ENCODE peak calls at places on chromosomes 7 and 10, in six cellular contexts. P, Y, X, Q, G and C are unnamed samples.

GRCh38 chr10:86668297-86669165 is at the start of gene LDB3:
- DNase-seq in P (no peak), Y (no peak), X (peak; percentile 30), Q (peak; percentile 63), G (peak; percentile 55), C (no peak)

GRCh38 chr7:69047166-69047760 is 551.0 kb upstream of the AUTS2 start:
- DNase-seq in P (no peak), Y (peak; percentile 70), X (no peak), Q (no peak), G (no peak), C (no peak)

GRCh38 chr7:48280100-48280499 is 108.8 kb downstream of the ABCA13 start:
- DNase-seq in P (no peak), Y (no peak), X (peak; percentile 38), Q (peak; percentile 87), G (no peak), C (no peak)

GRCh38 chr7:27188666-27189559 is 3.9 kb upstream of the HOXA11 start:
- DNase-seq in P (no peak), Y (no peak), X (peak; percentile 47), Q (no peak), G (no peak), C (no peak)

GRCh38 chr10:94617389-94617944 is 66.1 kb upstream of the CYP2C18 start:
- DNase-seq in P (peak; percentile 1), Y (no peak), X (no peak), Q (no peak), G (no peak), C (no peak)

GRCh38 chr10:99993994-99994689 is 15.6 kb downstream of the DNMBP start:
- DNase-seq in P (peak; percentile 80), Y (no peak), X (peak; percentile 93), Q (peak; percentile 97), G (peak; percentile 53), C (no peak)

GRCh38 chr7:108120943-108121342 is 9.2 kb downstream of the LAMB4 start:
- DNase-seq in P (no peak), Y (no peak), X (no peak), Q (no peak), G (no peak), C (no peak)

GRCh38 chr7:12256025-12256570 is 45.0 kb downstream of the TMEM106B start:
- DNase-seq in P (no peak), Y (no peak), X (peak; percentile 12), Q (peak; percentile 2), G (no peak), C (peak; percentile 16)

GRCh38 chr10:103548006-103548405 is 54.5 kb downstream of the NEURL1 start:
- DNase-seq in P (no peak), Y (no peak), X (no peak), Q (no peak), G (no peak), C (no peak)

GRCh38 chr10:79250259-79250658 is 97.0 kb upstream of the PPIF start:
- DNase-seq in P (no peak), Y (no peak), X (no peak), Q (no peak), G (no peak), C (no peak)

GRCh38 chr7:96826089-96826488 is 116.4 kb upstream of the SEM1 start:
- DNase-seq in P (no peak), Y (no peak), X (no peak), Q (no peak), G (no peak), C (no peak)

GRCh38 chr7:71220210-71220695 is 88.3 kb downstream of the GALNT17 start:
- DNase-seq in P (no peak), Y (no peak), X (no peak), Q (no peak), G (no peak), C (no peak)

GRCh38 chr7:151306374-151306773 is 35.2 kb upstream of the NUB1 start:
- DNase-seq in P (no peak), Y (no peak), X (no peak), Q (no peak), G (no peak), C (no peak)

GRCh38 chr10:73119457-73119856 is 9.2 kb downstream of the NUDT13 start:
- DNase-seq in P (no peak), Y (no peak), X (no peak), Q (no peak), G (no peak), C (no peak)

GRCh38 chr10:129908406-129908805 is 55.7 kb downstream of the EBF3 start:
- DNase-seq in P (no peak), Y (no peak), X (no peak), Q (no peak), G (no peak), C (no peak)

DNA sequence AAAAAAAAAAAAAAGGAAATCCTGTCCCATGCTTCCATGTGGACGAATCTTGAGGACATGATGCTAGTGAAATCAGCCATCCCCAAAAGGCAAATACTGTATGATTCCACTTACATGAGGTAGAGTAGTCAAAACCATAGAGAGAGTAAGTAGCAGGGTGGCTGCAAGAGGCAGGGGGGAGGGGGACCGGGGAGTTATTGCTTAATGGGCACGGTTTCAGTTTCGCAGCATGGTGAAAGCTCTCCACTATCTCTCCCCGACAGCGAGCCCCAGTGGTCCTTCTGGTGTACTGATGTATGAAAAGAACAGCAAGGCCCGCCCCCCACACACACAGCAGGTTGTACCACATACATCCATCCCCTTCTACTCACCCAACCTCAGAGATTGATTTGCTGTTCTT is 32.8 kb downstream of the NOD1 start:
- DNase-seq in P (no peak), Y (no peak), X (peak; percentile 72), Q (peak; percentile 90), G (peak; percentile 38), C (peak; percentile 12)
- TF ChIP-seq CTCF in P (peak; percentile 20), Y (peak; percentile 24), X (peak; percentile 25), Q (no peak), G (no peak), C (peak; percentile 47)

DNA sequence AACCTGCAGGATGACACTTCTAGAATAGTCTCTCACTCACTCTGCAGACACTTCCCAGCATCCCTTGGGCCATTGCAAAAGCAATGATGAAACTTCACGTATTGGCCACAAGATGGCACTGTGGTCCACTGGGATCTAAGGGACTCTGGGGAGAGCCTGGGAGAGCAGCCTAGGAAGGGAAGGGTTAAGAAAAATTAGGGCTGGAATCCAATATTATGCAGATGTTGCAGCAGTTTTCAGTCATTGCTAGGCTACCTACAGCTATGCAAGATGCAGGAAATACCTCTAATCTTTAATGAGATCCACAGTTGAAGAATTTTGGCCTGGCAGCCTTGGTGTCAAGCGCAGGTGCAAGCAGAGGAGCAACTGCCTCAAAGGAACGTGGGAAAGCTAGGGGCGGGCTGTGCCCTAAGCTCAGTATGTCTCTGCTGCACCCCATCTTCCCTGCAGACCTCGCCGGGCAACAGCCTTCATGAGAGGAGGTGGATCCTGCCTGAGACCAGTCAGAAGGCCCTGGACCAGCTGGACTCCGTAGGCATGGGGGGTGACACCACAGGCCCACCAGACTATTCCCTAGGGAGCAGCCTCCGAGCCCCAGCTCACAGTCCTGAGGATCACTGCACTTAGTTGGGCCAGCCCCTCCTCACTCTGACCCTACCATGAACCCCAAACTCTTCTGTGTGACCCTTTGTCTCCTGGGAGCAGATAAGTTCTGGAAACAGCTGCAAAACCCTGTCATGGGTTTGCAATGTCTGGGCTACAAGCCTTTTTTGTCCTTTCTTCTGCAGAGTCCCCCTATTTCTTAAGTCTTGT is 127.9 kb upstream of the PRSS58 start:
- DNase-seq in P (peak; percentile 61), Y (no peak), X (peak; percentile 76), Q (peak; percentile 79), G (no peak), C (peak; percentile 25)
- H3K4me3 ChIP-seq in P (no peak overlapping the region), Y (no peak overlapping the region), X (no peak overlapping the region), Q (no peak overlapping the region), G (no peak overlapping the region), C (no peak overlapping the region)

GRCh38 chr7:113752289-113752688 is 166.5 kb downstream of the PPP1R3A start:
- DNase-seq in P (no peak), Y (no peak), X (no peak), Q (no peak), G (no peak), C (no peak)
- TF ChIP-seq CTCF in P (no peak), Y (no peak), X (no peak), Q (no peak), G (no peak), C (no peak)

GRCh38 chr10:9510626-9511025 is 1456.1 kb downstream of the GATA3 start:
- DNase-seq in P (no peak), Y (no peak), X (no peak), Q (no peak), G (no peak), C (no peak)

GRCh38 chr10:9504227-9504626 is 1449.7 kb downstream of the GATA3 start:
- DNase-seq in P (no peak), Y (no peak), X (no peak), Q (no peak), G (no peak), C (no peak)

DNA sequence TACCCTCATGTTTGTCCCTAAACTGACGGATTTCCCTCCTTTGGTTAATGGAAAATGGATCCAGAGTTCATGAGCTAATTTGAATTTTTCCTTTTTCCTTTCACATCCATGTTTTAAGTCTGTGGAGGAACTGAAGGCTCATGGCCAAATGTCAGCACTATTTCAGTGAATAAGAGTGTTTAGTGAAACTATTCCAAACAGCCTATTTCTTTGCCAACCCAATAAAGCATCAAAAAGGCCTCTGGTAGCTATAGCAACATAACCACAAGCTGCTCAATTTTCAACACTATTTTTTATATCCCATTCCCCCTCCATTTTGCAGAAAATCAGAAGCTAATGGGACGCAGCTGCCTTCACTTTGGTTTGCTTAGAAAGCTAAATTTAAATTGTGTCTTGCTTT is 1454.1 kb downstream of the GATA3 start:
- DNase-seq in P (no peak), Y (no peak), X (no peak), Q (peak; percentile 14), G (no peak), C (no peak)
- H3K4me3 ChIP-seq in P (no peak overlapping the region), Y (no peak overlapping the region), X (no peak overlapping the region), Q (no peak overlapping the region), G (no peak overlapping the region), C (no peak overlapping the region)

GRCh38 chr7:42766810-42767423 is 145.0 kb downstream of the C7orf25 start:
- DNase-seq in P (no peak), Y (no peak), X (no peak), Q (no peak), G (no peak), C (no peak)

GRCh38 chr7:42763137-42763551 is 148.7 kb downstream of the C7orf25 start:
- DNase-seq in P (no peak), Y (no peak), X (no peak), Q (no peak), G (no peak), C (no peak)

GRCh38 chr7:42770106-42770505 is 141.8 kb downstream of the C7orf25 start:
- DNase-seq in P (no peak), Y (no peak), X (no peak), Q (no peak), G (no peak), C (no peak)

GRCh38 chr7:42768037-42768436 is 143.8 kb downstream of the C7orf25 start:
- DNase-seq in P (no peak), Y (no peak), X (no peak), Q (no peak), G (no peak), C (no peak)
- TF ChIP-seq CTCF in P (no peak), Y (no peak), X (no peak), Q (no peak), G (no peak), C (no peak)

GRCh38 chr7:157727964-157728615 is 391.3 kb downstream of the DNAJB6 start:
- DNase-seq in P (no peak), Y (no peak), X (no peak), Q (no peak), G (no peak), C (no peak)
- H3K4me3 ChIP-seq in P (no peak overlapping the region), Y (no peak overlapping the region), X (no peak overlapping the region), Q (no peak overlapping the region), G (no peak overlapping the region), C (no peak overlapping the region)

GRCh38 chr7:1438821-1439220 is 20.4 kb downstream of the MICALL2 start:
- DNase-seq in P (no peak), Y (no peak), X (no peak), Q (no peak), G (no peak), C (no peak)
- TF ChIP-seq CTCF in P (no peak), Y (no peak), X (no peak), Q (no peak), G (no peak), C (no peak)